ENCODE peak calls at places on chromosome 20, in six cellular contexts. M, S, P, C, E and H are unnamed samples.

GRCh38 chr20:37352611-37352980 is 6.7 kb downstream of the SRC start:
- DNase-seq in M (no peak), S (no peak), P (no peak), C (no peak), E (no peak), H (no peak)

GRCh38 chr20:15446373-15446772 is 1109.0 kb upstream of the FLRT3 start:
- DNase-seq in M (no peak), S (no peak), P (no peak), C (no peak), E (peak; percentile 17), H (no peak)

GRCh38 chr20:49724637-49725606 is 11.2 kb upstream of the B4GALT5 start:
- DNase-seq in M (peak; percentile 49), S (peak; percentile 61), P (no peak), C (no peak), E (peak; percentile 90), H (peak; percentile 87)

GRCh38 chr20:14069796-14070195 is 74.5 kb downstream of the MACROD2 start:
- DNase-seq in M (no peak), S (no peak), P (no peak), C (no peak), E (no peak), H (peak; percentile 29)

GRCh38 chr20:9993133-9993532 is 41.7 kb upstream of the ANKEF1 start:
- DNase-seq in M (no peak), S (no peak), P (no peak), C (no peak), E (no peak), H (no peak)

GRCh38 chr20:53937330-53937729 is 133.1 kb downstream of the BCAS1 start:
- DNase-seq in M (no peak), S (no peak), P (no peak), C (no peak), E (no peak), H (no peak)

GRCh38 chr20:58755751-58756524 is 63.3 kb downstream of the NPEPL1 start:
- DNase-seq in M (no peak), S (no peak), P (no peak), C (no peak), E (no peak), H (no peak)

GRCh38 chr20:58174708-58175287 is 53.7 kb downstream of the ANKRD60 start:
- DNase-seq in M (no peak), S (no peak), P (no peak), C (no peak), E (no peak), H (no peak)

GRCh38 chr20:48691523-48691922 is 136.3 kb downstream of the PREX1 start:
- DNase-seq in M (no peak), S (no peak), P (no peak), C (no peak), E (no peak), H (no peak)

GRCh38 chr20:45971425-45971674 is 653 bp downstream of the ZNF335 start:
- DNase-seq in M (no peak), S (no peak), P (no peak), C (no peak), E (no peak), H (no peak)

GRCh38 chr20:51703446-51704287 is 64.5 kb downstream of the ATP9A start:
- DNase-seq in M (no peak), S (peak; percentile 99), P (peak; percentile 40), C (no peak), E (peak; percentile 28), H (no peak)

GRCh38 chr20:14865169-14865568 is 527.8 kb upstream of the FLRT3 start:
- DNase-seq in M (no peak), S (no peak), P (no peak), C (no peak), E (no peak), H (no peak)

GRCh38 chr20:23692725-23693124 is 3.9 kb upstream of the CST4 start:
- DNase-seq in M (no peak), S (no peak), P (no peak), C (no peak), E (no peak), H (no peak)

GRCh38 chr20:46308258-46309157 is at the start of gene CDH22:
- DNase-seq in M (peak; percentile 72), S (peak; percentile 48), P (peak; percentile 80), C (no peak), E (peak; percentile 27), H (peak; percentile 60)

GRCh38 chr20:10239954-10240353 is 21.3 kb downstream of the SNAP25 start:
- DNase-seq in M (no peak), S (peak; percentile 58), P (peak; percentile 38), C (no peak), E (peak; percentile 29), H (no peak)

GRCh38 chr20:32470025-32470861 is 112.1 kb downstream of the ASXL1 start:
- DNase-seq in M (peak; percentile 42), S (peak; percentile 71), P (peak; percentile 49), C (no peak), E (peak; percentile 99), H (peak; percentile 77)

GRCh38 chr20:56391037-56391436 is 978 bp downstream of the AURKA start:
- DNase-seq in M (no peak), S (no peak), P (no peak), C (no peak), E (peak; percentile 4), H (peak; percentile 54)

GRCh38 chr20:11080776-11081406 is 407.1 kb upstream of the JAG1 start:
- DNase-seq in M (no peak), S (no peak), P (no peak), C (no peak), E (peak; percentile 93), H (no peak)

GRCh38 chr20:45052698-45053440 is 48.1 kb downstream of the KCNS1 start:
- DNase-seq in M (no peak), S (no peak), P (no peak), C (peak; percentile 55), E (no peak), H (peak; percentile 64)

GRCh38 chr20:21339499-21339898 is 36.4 kb downstream of the XRN2 start:
- DNase-seq in M (no peak), S (peak; percentile 83), P (no peak), C (no peak), E (no peak), H (peak; percentile 19)

GRCh38 chr20:51695574-51696303 is 72.5 kb downstream of the ATP9A start:
- DNase-seq in M (no peak), S (peak; percentile 33), P (peak; percentile 22), C (no peak), E (peak; percentile 96), H (peak; percentile 59)

GRCh38 chr20:1509237-1509636 is 18.0 kb upstream of the SIRPB2 start:
- DNase-seq in M (no peak), S (peak; percentile 25), P (peak; percentile 26), C (no peak), E (peak; percentile 36), H (peak; percentile 81)

GRCh38 chr20:8223096-8223870 is 91.2 kb downstream of the PLCB1 start:
- DNase-seq in M (no peak), S (peak; percentile 50), P (no peak), C (no peak), E (peak; percentile 71), H (no peak)

GRCh38 chr20:32040142-32040953 is 11.7 kb upstream of the HCK start:
- DNase-seq in M (no peak), S (no peak), P (no peak), C (no peak), E (no peak), H (peak; percentile 95)

GRCh38 chr20:33688938-33689424 is 2.8 kb upstream of the E2F1 start:
- DNase-seq in M (peak; percentile 47), S (peak; percentile 75), P (no peak), C (no peak), E (peak; percentile 27), H (peak; percentile 3)

GRCh38 chr20:5190444-5190843 is 63.6 kb downstream of the CDS2 start:
- DNase-seq in M (no peak), S (no peak), P (no peak), C (no peak), E (no peak), H (no peak)

GRCh38 chr20:30606990-30607389 is 650.5 kb upstream of the DEFB115 start:
- DNase-seq in M (no peak), S (no peak), P (no peak), C (no peak), E (no peak), H (no peak)

DNA sequence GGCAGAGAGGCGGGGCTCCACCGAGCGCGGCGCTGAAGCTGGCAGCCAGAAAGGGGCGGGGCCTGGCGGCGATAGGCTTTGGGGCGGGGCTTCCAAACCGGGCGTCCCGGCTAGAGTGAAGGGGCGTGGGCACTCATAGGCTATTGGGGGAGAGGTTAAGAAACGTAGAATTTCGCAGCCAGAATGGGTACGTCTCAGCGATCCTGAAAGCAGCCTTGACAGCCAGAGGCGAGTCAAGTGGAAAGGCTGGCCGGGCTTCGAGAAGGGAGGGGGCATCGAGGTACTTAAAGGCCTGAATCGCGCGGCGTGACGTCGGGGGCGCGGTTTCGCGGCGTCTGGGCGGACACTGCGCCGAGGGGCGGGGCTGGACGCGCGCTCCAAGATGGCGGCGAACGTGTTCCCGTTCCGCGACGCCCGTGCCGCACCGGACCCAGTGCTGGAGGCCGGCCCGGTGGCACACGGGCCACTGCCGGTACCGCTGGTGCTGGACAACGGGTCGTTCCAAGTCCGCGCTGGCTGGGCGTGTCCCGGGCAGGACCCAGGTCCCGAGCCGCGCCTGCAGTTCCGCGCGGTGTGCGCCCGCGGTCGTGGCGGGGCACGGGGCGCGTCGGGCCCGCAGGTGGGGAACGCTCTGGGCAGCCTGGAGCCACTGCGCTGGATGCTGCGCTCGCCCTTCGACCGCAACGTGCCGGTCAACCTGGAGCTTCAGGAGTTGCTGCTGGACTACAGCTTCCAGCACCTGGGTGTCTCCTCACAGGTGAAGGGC is at the start of gene ACTR5:
- DNase-seq in M (peak; percentile 97), S (peak; percentile 86), P (peak; percentile 81), C (peak; percentile 76), E (peak; percentile 94), H (peak; percentile 91)
- TF ChIP-seq POLR2A in M (peak; percentile 82), S (peak; percentile 88), P (peak; percentile 98), C (peak; percentile 94), E (peak; percentile 80), H (peak; percentile 86)

GRCh38 chr20:61556116-61556515 is 304.1 kb downstream of the CDH4 start:
- DNase-seq in M (no peak), S (no peak), P (peak; percentile 56), C (no peak), E (no peak), H (no peak)
- TF ChIP-seq MYC in M (no peak), S (no peak), P (no peak), C (no peak), E (no peak), H (no peak)

DNA sequence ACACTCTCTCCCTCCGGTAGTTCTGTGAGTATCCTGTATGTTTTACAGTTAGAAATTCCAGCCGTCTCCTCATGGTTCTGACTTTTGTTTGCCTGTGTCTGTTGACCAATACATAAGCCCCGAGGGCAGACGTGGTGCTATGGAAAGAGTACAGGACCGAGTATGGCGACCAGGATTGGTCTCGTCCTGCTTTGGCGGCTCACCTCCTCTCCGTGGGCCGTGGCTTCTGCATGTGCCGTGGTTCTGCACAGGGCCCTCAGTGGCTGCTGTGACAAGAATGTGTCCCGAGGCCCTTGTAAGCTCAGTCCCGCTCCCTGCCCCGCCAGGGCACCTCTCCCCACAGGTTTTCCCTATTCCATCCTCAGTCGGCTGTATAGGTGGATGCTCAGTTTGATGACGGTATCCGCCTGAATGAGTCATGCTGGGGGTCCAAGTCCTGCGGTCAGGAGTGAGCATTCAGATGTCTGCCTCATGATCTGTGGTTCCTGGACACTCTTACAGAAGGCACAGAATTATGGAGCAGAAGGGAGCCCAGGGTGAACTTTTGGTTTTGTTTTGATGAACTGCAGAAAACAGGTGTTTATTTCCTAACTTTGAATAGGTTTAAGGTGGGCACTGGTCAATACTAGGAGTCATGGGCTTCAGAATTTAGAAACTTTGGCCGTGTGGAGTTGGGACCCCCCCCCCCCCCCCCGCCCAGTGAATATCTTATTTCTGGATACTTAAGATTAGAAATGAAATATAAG is 1.2 kb downstream of the ARFGAP1 start:
- DNase-seq in M (peak; percentile 55), S (peak; percentile 82), P (peak; percentile 62), C (no peak), E (peak; percentile 29), H (peak; percentile 55)
- H3K4me3 ChIP-seq in M (peak overlapping the region; percentile 88), S (peak overlapping the region; percentile 96), P (peak overlapping the region; percentile 86), C (peak overlapping the region; percentile 91), E (peak overlapping the region; percentile 89), H (peak overlapping the region; percentile 86)

GRCh38 chr20:2879148-2879547 is 5.9 kb downstream of the PTPRA start:
- DNase-seq in M (no peak), S (no peak), P (no peak), C (no peak), E (no peak), H (no peak)
- TF ChIP-seq POLR2A in M (no peak), S (no peak), P (no peak), C (no peak), E (no peak), H (no peak)